ENCODE peak calls at places on chromosome 12, in nine cellular contexts. D, H, M, S, A, L, W, Z and V are unnamed samples.

GRCh38 chr12:124375141-124375788 is 80.4 kb downstream of the RFLNA start:
- DNase-seq in D (no peak), H (no peak), M (no peak), S (no peak), A (no peak), L (no peak), W (no peak), Z (no peak), V (no peak)

GRCh38 chr12:116547955-116548471 is 11.2 kb upstream of the MAP1LC3B2 start:
- DNase-seq in D (no peak), H (no peak), M (no peak), S (no peak), A (no peak), L (no peak), W (peak), Z (no peak), V (no peak)

GRCh38 chr12:12018454-12018853 is 52.3 kb upstream of the BCL2L14 start:
- DNase-seq in D (peak), H (peak), M (no peak), S (no peak), A (no peak), L (no peak), W (no peak), Z (peak), V (peak)

GRCh38 chr12:64609543-64610091 is 678 bp upstream of the RASSF3 start:
- DNase-seq in D (no peak), H (no peak), M (no peak), S (no peak), A (no peak), L (no peak), W (no peak), Z (no peak), V (no peak)

GRCh38 chr12:51025182-51025747 is 919 bp downstream of the SLC11A2 start:
- DNase-seq in D (no peak), H (no peak), M (no peak), S (no peak), A (no peak), L (no peak), W (no peak), Z (no peak), V (no peak)

GRCh38 chr12:69099201-69099837 is 140.1 kb upstream of the CPSF6 start:
- DNase-seq in D (no peak), H (no peak), M (no peak), S (no peak), A (no peak), L (no peak), W (peak), Z (no peak), V (no peak)

GRCh38 chr12:81759215-81759991 is at the start of gene PPFIA2:
- DNase-seq in D (no peak), H (peak), M (no peak), S (no peak), A (peak), L (no peak), W (peak), Z (peak), V (peak)

GRCh38 chr12:94677778-94678177 is 27.4 kb upstream of the TMCC3 start:
- DNase-seq in D (peak), H (no peak), M (no peak), S (no peak), A (no peak), L (peak), W (no peak), Z (peak), V (no peak)

GRCh38 chr12:77786675-77787074 is 44.0 kb upstream of the NAV3 start:
- DNase-seq in D (no peak), H (no peak), M (no peak), S (no peak), A (no peak), L (no peak), W (no peak), Z (no peak), V (no peak)

GRCh38 chr12:93441111-93441616 is 583 bp downstream of the UBE2N start:
- DNase-seq in D (peak), H (peak), M (no peak), S (no peak), A (no peak), L (peak), W (peak), Z (no peak), V (no peak)

GRCh38 chr12:93440043-93440835 is 1.5 kb downstream of the UBE2N start:
- DNase-seq in D (no peak), H (no peak), M (no peak), S (no peak), A (no peak), L (no peak), W (no peak), Z (no peak), V (no peak)

GRCh38 chr12:93441617-93442410 is at the start of gene UBE2N:
- DNase-seq in D (peak), H (peak), M (peak), S (peak), A (peak), L (peak), W (peak), Z (peak), V (peak)

GRCh38 chr12:93434305-93434704 is 7.4 kb downstream of the UBE2N start:
- DNase-seq in D (no peak), H (no peak), M (no peak), S (no peak), A (no peak), L (no peak), W (no peak), Z (no peak), V (no peak)

DNA sequence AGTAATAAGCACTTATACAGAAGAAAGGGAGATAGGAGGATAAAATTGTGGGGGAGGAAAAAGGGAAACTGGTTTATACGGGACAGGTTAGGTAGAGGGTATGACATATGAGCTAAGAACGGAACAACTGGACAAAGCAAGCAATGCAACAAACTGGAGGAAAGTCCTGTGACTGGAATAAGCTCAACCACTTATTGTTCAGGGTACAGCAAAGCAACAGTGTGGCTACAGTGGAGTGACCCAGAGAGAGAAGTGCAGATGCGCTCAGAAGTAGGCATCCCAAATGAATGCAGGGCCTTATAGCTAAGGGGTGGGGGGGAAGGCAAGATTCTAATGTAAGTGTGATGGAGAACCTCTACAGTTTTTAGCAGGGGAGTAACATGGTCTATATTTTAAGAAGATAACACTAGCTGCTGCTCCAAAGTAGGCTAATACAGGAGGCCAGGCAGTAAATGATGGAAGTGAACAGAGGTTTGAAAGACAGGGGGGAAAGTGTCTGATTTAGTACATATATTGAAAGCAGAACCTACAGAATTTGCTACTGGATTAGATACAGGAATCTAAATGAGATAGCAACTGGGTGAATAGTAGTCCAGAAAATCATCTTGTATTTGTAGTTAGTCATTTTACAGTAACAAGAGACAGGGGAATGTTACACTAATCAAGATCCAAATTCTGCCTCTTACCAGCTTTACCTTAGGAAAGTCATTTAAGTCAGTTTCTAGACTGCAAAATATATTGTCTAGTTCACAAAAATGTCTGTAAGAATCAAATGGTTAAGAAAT is 3.3 kb downstream of the UBE2N start:
- DNase-seq in D (no peak), H (no peak), M (no peak), S (no peak), A (no peak), L (no peak), W (no peak), Z (no peak), V (no peak)
- TF ChIP-seq POLR2AphosphoS5 in D (no peak), H (no peak), M (no peak), S (no peak), A (no peak), L (no peak), W (no peak), Z (no peak), V (no peak)

DNA sequence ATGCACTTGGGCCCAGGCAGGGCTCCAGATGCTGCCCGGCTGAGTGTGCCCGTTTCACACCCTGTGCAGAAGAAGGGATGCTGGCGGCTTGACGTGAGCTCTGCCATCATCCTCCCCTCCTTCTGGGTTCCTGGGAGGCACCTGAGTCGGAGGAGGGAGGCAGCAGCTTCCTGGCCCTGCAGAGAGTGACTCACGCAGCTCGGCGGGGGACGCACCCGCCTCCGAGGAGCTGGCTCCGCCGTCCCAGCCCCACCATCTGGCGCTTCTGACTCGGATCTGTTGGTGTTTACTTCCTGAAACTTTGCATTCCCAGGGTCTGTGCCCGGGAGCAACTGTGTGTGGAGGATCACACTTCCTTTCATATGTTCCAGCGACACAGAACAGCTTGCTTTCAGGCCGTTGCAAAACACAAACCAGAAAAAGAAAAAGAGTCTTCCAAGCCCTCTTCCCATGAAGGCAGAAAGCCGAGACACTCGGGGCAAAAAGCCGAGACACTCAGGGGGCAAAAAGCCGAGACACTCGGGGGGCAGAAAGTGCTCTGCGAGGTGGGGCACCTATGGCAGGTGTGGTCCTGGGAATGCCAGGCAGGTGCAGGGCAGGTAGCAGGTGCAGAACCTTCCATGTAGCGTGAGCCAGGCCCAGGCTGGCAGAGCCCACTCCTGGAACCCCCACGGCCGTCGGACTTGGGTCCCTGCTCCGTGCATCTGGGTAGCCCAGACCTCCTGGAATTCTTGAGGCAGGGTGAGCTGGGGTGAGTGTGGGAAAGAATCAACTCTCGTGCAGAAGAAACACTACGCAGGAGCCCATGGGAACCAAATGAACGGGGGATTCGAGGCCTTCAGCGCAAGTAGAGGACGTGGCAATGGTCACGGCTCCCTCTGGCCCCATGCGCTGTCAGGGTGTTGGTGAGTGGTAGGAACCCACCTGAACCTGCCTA is 27.6 kb upstream of the GALNT9 start:
- DNase-seq in D (peak), H (no peak), M (peak), S (no peak), A (no peak), L (no peak), W (no peak), Z (peak), V (peak)
- TF ChIP-seq POLR2AphosphoS5 in D (peak), H (no peak), M (no peak), S (no peak), A (no peak), L (no peak), W (no peak), Z (no peak), V (no peak)

DNA sequence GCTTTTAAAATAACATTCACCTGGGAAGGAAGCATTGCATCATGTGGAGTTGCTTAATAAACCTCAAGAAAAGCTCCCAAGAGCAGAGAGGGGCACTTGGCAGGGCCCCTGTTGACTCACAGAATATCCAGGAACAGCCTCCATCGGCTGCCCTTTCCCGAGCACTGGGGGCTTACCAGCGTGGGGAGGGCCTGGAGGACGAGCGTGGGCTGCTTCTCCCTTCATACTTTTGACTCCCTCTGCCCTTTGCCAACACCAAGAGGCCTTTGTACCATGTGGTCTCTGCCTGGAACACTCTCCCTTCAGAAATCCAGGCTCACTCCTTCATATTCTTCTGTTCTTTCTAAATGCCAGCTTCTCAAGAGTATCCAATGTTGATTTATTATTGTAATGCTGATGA is 492.1 kb upstream of the TMEM132C start:
- DNase-seq in D (no peak), H (no peak), M (no peak), S (peak), A (no peak), L (no peak), W (no peak), Z (no peak), V (no peak)
- TF ChIP-seq POLR2AphosphoS5 in D (no peak), H (no peak), M (no peak), S (no peak), A (no peak), L (no peak), W (no peak), Z (no peak), V (no peak)

DNA sequence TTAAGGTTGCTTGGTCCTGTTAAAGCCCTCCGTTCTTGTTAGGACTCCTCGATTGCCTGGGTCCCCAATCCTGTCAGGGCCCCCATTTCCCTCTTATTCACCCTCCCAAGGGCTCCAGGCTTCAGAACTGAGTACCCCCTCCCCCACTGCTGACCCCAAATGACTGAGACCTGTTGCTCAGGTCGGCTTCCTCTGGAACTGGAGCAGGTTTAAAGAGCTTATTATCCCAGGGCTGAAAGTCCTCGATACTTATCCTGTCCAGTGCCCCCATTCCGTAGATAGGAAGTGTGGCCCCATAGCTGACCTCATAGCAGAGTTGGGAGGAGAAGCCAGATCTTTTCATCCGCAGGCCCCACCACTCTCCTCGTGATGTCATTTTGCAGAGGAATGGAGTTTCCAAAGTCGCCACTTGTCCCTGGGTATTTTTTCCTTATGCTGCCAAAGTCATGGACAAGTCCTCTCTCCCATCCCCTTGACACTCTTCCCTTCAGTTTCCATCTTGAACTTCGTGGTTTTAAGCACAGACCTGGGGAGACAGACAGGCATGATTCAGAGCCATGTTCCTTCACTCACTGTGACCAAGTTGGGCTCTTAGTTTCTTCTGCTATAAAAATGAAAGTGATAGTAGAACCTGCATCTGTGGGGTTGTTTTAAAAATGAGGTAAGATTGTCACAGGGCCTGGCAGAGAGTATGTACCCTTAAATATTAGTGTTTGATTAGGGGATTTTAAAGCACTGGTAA is 1.2 kb downstream of the USP30 start:
- DNase-seq in D (no peak), H (no peak), M (no peak), S (no peak), A (peak), L (no peak), W (no peak), Z (no peak), V (no peak)
- TF ChIP-seq POLR2AphosphoS5 in D (no peak), H (no peak), M (no peak), S (no peak), A (peak), L (peak), W (no peak), Z (no peak), V (no peak)

DNA sequence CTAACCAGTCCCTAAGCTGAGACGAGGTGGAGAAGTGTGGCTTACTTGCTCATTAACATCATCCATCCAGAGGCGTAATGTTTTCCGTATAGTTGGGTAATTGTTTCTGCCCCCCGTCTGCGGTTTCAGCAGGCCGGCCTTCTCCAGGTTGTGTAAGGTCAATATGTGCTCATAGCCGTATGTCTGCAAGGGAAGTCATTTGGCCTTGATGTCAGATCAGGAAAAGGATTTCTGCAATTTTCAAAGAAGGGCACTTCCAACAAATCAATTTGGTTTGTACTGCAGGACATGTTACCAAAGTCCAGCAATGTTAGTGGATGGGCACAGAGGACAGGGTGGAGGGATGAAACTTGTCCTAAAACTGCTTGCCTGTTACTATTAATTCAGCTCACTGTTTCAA is 9.9 kb upstream of the DIABLO start:
- DNase-seq in D (no peak), H (peak), M (no peak), S (no peak), A (no peak), L (no peak), W (no peak), Z (no peak), V (no peak)
- TF ChIP-seq POLR2AphosphoS5 in D (no peak), H (no peak), M (no peak), S (no peak), A (no peak), L (no peak), W (no peak), Z (no peak), V (no peak)